ENCODE peak calls at places on chromosomes 16 and 17, in ten cellular contexts. X is ascending aorta, C is upper lobe of right lung, Y is tibial nerve, V is mammary epithelial cell, K is RWPE2, G is lower lobe of right lung, S is stomach, Q is transverse colon, M is IMR-90. B is an unnamed sample. For H3K27me3, the result is how much of the 10 kb centered on the place peaks cover.

GRCh38 chr17:41835800-41836549 is at the start of gene NT5C3B:
- DNase-seq in S (peak), C (peak), X (peak), Q (peak), Y (peak), M (no peak), V (peak), K (no peak), G (peak), B (peak)

GRCh38 chr16:49461517-49461951 is 87.9 kb downstream of the C16orf78 start:
- DNase-seq in Y (no peak), V (no peak), S (peak), M (no peak), Q (no peak), C (no peak), G (peak), K (no peak), X (peak), B (no peak)

GRCh38 chr17:55289978-55290377 is 25.2 kb downstream of the HLF start:
- DNase-seq in V (no peak), S (no peak), G (no peak), M (no peak), C (no peak), Q (no peak), K (no peak), Y (no peak), X (no peak), B (no peak)

GRCh38 chr17:909642-910323 is 69.8 kb downstream of the NXN start:
- DNase-seq in S (no peak), X (no peak), G (peak), Y (no peak), Q (no peak), K (no peak), M (no peak), V (no peak), C (no peak), B (no peak)

GRCh38 chr16:2194166-2194834 is 2.1 kb downstream of the CASKIN1 start:
- DNase-seq in C (no peak), S (no peak), M (peak), G (no peak), X (no peak), K (peak), Q (no peak), V (peak), Y (no peak), B (no peak)

GRCh38 chr17:31595666-31596381 is 204.3 kb downstream of the RAB11FIP4 start:
- DNase-seq in Q (no peak), Y (no peak), M (no peak), V (no peak), K (no peak), S (no peak), X (peak), C (peak), G (no peak), B (no peak)

GRCh38 chr17:68763551-68763950 is 162.4 kb upstream of the FAM20A start:
- DNase-seq in M (peak), X (no peak), K (no peak), V (peak), S (no peak), C (no peak), Q (no peak), Y (no peak), G (no peak), B (no peak)

GRCh38 chr16:2388875-2389433 is 40.3 kb upstream of the CCNF start:
- DNase-seq in C (no peak), Y (no peak), Q (peak), K (no peak), M (peak), G (no peak), S (peak), V (peak), X (peak), B (peak)

GRCh38 chr16:30948087-30948955 is 547 bp upstream of the ORAI3 start:
- DNase-seq in G (peak), Q (peak), S (peak), C (peak), K (peak), M (peak), Y (peak), X (peak), V (peak), B (peak)

GRCh38 chr17:77320501-77321256 is 179.9 kb downstream of the SEC14L1 start:
- DNase-seq in M (no peak), Q (peak), X (peak), G (no peak), S (no peak), V (peak), Y (no peak), C (peak), K (peak), B (no peak)

GRCh38 chr16:9042943-9043680 is 48.3 kb upstream of the HAPSTR1 start:
- DNase-seq in S (no peak), Y (no peak), G (no peak), K (no peak), X (no peak), M (peak), C (no peak), V (no peak), Q (no peak), B (no peak)

GRCh38 chr17:62857526-62857925 is 49.4 kb upstream of the MARCHF10 start:
- DNase-seq in M (no peak), G (no peak), Y (no peak), V (no peak), K (no peak), C (no peak), X (no peak), S (no peak), Q (no peak), B (no peak)

GRCh38 chr17:57442914-57443571 is 186.7 kb downstream of the MSI2 start:
- DNase-seq in M (no peak), Y (no peak), S (peak), K (no peak), G (no peak), V (peak), Q (peak), X (peak), C (no peak), B (peak)

GRCh38 chr16:50161950-50162349 is 8.8 kb downstream of the TENT4B start:
- DNase-seq in V (no peak), M (no peak), C (no peak), Y (no peak), K (no peak), G (no peak), Q (no peak), X (no peak), S (no peak), B (no peak)

GRCh38 chr17:1002771-1003555 is 6.0 kb downstream of the TIMM22 start:
- DNase-seq in M (peak), G (no peak), Q (no peak), K (no peak), S (no peak), X (peak), Y (no peak), V (no peak), C (no peak), B (no peak)

GRCh38 chr17:49997773-49998703 is 3.0 kb upstream of the DLX3 start:
- DNase-seq in K (no peak), Q (peak), M (peak), V (peak), G (peak), X (peak), Y (peak), S (peak), C (peak), B (peak)

GRCh38 chr17:7445011-7445927 is at the start of gene CHRNB1:
- DNase-seq in G (peak), C (peak), Y (no peak), X (peak), M (peak), V (no peak), K (no peak), S (peak), Q (peak), B (no peak)

GRCh38 chr16:19783363-19783762 is 65.3 kb downstream of the IQCK start:
- DNase-seq in M (no peak), C (no peak), S (no peak), Q (no peak), V (no peak), G (no peak), X (no peak), Y (no peak), K (no peak), B (no peak)

GRCh38 chr16:27088216-27088615 is 21.5 kb downstream of the C16orf82 start:
- DNase-seq in M (no peak), Y (no peak), Q (no peak), K (no peak), X (no peak), G (no peak), S (no peak), V (no peak), C (no peak), B (no peak)

GRCh38 chr16:84084570-84085270 is 32.0 kb downstream of the MBTPS1 start:
- DNase-seq in C (peak), S (peak), Q (peak), Y (no peak), K (no peak), G (peak), X (no peak), V (peak), M (peak), B (peak)

GRCh38 chr17:61943117-61943516 is 15.3 kb upstream of the INTS2 start:
- DNase-seq in M (no peak), Y (no peak), S (no peak), V (no peak), Q (no peak), C (no peak), X (no peak), G (no peak), K (no peak), B (no peak)

GRCh38 chr16:47143329-47143676 is 442 bp downstream of the NETO2 start:
- DNase-seq in Q (peak), M (peak), S (peak), V (peak), C (peak), K (peak), G (peak), Y (no peak), X (peak), B (peak)

GRCh38 chr17:49028271-49028670 is 31.1 kb downstream of the IGF2BP1 start:
- DNase-seq in X (no peak), Y (no peak), G (no peak), M (no peak), C (no peak), K (no peak), V (no peak), Q (no peak), S (no peak), B (no peak)

GRCh38 chr17:59783221-59784016 is 76.0 kb downstream of the VMP1 start:
- DNase-seq in X (no peak), V (peak), Q (no peak), S (no peak), M (peak), Y (no peak), G (no peak), K (no peak), C (no peak), B (no peak)

GRCh38 chr17:68576811-68577551 is 24.2 kb downstream of the FAM20A start:
- DNase-seq in M (peak), X (no peak), K (no peak), V (no peak), Q (no peak), S (no peak), G (no peak), C (no peak), Y (no peak), B (no peak)

GRCh38 chr17:82402865-82403264 is 15.3 kb upstream of the HEXD start:
- DNase-seq in S (no peak), Q (no peak), M (no peak), K (no peak), G (no peak), X (no peak), Y (no peak), C (no peak), V (no peak), B (no peak)

GRCh38 chr16:83915081-83915480 is 16.2 kb downstream of the MLYCD start:
- DNase-seq in Y (no peak), S (no peak), C (no peak), V (no peak), K (no peak), X (no peak), G (no peak), Q (no peak), M (no peak), B (no peak)

GRCh38 chr17:2965621-2966275 is 97.7 kb downstream of the OR1D5 start:
- DNase-seq in Q (no peak), Y (no peak), S (peak), V (peak), X (no peak), C (peak), K (no peak), M (peak), G (peak), B (peak)

GRCh38 chr16:27526169-27526568 is 23.5 kb downstream of the GTF3C1 start:
- DNase-seq in K (no peak), V (no peak), Y (no peak), X (no peak), Q (no peak), M (no peak), S (peak), C (no peak), G (no peak), B (no peak)

GRCh38 chr16:20676268-20676828 is 21.1 kb downstream of the ACSM1 start:
- DNase-seq in C (no peak), V (peak), Q (peak), G (no peak), Y (no peak), K (no peak), X (no peak), S (peak), M (no peak), B (peak)

GRCh38 chr16:2475413-2476344 is 752 bp downstream of the TBC1D24 start:
- DNase-seq in K (no peak), Q (peak), Y (no peak), C (peak), V (no peak), S (peak), G (no peak), X (no peak), M (no peak), B (no peak)

GRCh38 chr16:88718178-88718577 is 11.9 kb downstream of the CTU2 start:
- DNase-seq in G (no peak), K (no peak), S (no peak), V (no peak), C (no peak), Q (no peak), M (no peak), Y (no peak), X (no peak), B (no peak)

GRCh38 chr16:19130852-19131808 is 17.4 kb downstream of the ITPRIPL2 start:
- DNase-seq in S (no peak), K (no peak), Q (no peak), Y (no peak), X (no peak), G (peak), V (no peak), C (peak), M (peak), B (peak)

GRCh38 chr17:178292-179065 is 3.0 kb downstream of the DOC2B start:
- DNase-seq in K (no peak), X (no peak), G (no peak), S (no peak), Q (no peak), Y (no peak), V (no peak), C (no peak), M (no peak), B (no peak)

GRCh38 chr17:27977751-27978688 is 64.5 kb upstream of the NLK start:
- DNase-seq in G (no peak), K (no peak), C (no peak), S (no peak), X (no peak), Y (no peak), V (no peak), Q (no peak), M (peak), B (no peak)

GRCh38 chr17:82647593-82648164 is 565 bp downstream of the WDR45B start:
- DNase-seq in Y (no peak), X (peak), K (no peak), M (no peak), G (no peak), S (peak), C (peak), Q (peak), V (peak), B (no peak)

GRCh38 chr16:46932802-46933201 is 40.7 kb downstream of the DNAJA2 start:
- DNase-seq in G (no peak), M (no peak), K (no peak), C (no peak), Q (no peak), X (no peak), Y (no peak), S (peak), V (no peak), B (no peak)

GRCh38 chr17:76500074-76500744 is 1.0 kb downstream of the RHBDF2 start:
- DNase-seq in V (peak), G (peak), M (no peak), S (no peak), C (no peak), K (no peak), Y (no peak), Q (peak), X (no peak), B (no peak)

GRCh38 chr17:2087597-2088211 is 32.8 kb downstream of the HIC1 start:
- DNase-seq in V (no peak), K (no peak), Y (no peak), Q (peak), S (no peak), G (peak), M (peak), C (peak), X (peak), B (no peak)

GRCh38 chr16:57704011-57704904 is 9.7 kb downstream of the DRC7 start:
- DNase-seq in G (no peak), X (peak), Q (no peak), C (no peak), K (no peak), V (no peak), Y (no peak), M (no peak), S (no peak), B (no peak)

DNA sequence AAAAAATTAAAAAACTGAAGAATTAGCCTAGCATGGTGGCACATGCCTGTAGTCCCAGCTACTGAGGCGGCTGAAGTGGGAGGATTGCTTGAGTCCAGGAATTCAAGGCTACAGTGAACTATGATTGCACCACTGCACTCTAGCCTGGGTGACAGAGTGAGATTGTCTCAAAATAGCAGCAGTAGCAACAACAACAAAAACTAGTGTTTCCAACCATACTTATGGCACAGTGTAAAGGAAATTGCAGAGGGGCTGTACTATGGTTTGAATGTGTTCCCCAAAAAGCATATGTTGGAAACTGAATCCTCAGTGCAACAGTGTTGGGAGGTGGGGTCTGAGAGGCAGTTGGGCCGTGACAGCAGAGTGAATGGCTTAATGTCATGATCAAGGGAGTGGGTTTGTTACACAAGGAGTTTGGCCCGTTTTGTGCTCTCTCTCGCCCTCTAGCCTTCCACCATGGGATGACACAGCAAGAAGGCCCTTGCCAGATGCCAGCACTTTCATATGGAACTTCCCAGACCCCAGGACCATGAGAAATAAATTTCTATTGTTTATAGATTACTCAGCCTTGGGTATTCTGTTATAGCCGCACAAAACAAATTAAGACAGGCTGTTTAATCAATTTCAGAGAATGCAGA is 70.0 kb downstream of the PGS1 start:
- DNase-seq in K (no peak), C (no peak), Y (no peak), S (no peak), M (no peak), G (no peak), X (no peak), V (no peak), Q (no peak), B (no peak)
- TF ChIP-seq CTCF in K (no peak), C (peak), Y (no peak), S (no peak), M (no peak), G (peak), X (no peak), V (peak), Q (no peak), B (no peak)

DNA sequence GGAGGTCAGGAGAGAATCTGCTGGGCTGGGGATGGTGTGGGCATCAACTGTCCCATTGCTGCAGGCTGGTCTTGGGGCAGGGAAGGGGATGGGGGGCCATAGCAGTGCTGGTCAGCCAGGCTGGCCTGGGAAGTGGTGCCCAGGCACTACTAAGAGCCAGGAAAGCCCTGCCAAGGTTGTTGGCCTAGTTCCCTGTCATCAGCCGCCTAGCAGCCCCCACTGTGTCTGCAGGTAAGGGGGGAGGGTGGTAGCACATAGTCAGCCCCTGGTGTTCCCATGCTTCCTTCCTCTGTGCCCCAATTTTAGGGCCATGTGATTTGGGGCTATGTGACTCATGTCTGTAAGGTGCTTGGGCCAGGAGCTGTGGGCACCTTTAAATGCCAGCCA is 17.8 kb downstream of the GJD3 start:
- DNase-seq in Y (no peak), S (no peak), X (no peak), K (no peak), G (no peak), M (no peak), C (no peak), V (no peak), Q (no peak), B (no peak)
- H3K27ac ChIP-seq in Y (peak), S (peak), X (peak), K (peak), G (peak), M (peak), C (peak), V (no peak), Q (peak), B (peak)

DNA sequence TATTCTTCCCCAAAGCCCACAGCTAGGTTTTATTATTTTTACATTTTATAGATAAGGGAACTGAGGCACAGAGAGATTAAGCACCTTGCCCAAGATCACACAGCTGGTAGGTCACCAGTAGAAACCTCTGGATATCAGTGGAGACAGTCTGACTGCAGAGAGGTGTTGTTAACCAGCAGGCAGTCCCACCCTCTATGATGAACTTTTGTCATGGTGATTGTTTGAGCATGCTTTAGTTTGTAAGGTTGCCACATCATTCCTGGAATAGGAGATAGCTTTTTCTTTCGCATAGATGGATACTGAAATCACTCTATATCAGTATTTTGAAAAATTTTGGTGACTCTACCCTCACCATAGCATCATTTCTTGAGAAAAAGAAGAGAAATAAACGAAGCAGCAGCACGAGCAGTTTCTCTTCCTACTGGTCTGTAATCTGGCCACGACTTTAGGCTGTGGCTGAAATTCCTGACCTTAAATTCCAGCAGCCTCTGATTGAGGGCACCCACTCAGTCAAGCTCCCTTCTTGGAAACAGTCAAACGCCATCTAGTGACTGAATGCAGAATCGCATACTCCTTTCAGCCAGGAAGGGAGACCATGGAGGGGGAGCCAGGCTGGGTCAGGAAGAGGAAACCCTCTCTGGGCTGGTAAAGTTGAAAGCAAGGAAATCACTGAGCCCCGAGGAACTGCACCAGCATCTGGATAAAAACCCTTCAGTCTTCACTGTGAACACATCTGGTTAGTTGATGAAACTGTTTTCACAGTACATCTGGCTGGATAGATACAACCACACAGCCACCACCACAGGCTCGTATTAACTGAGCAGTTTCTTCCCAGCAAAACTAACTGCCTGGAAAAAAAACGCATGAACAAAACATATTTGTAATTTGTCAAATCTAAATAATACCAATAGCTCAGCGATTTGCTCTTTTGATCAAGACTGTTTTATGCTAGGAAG is 108.4 kb upstream of the XYLT1 start:
- DNase-seq in G (no peak), M (peak), V (peak), C (no peak), K (no peak), S (peak), Y (peak), X (peak), Q (peak), B (peak)
- H3K27me3 ChIP-seq in G (under half), M (under half), V (under half), C (under half), K (under half), S (under half), Y (under half), X (under half), Q (under half), B (under half)

DNA sequence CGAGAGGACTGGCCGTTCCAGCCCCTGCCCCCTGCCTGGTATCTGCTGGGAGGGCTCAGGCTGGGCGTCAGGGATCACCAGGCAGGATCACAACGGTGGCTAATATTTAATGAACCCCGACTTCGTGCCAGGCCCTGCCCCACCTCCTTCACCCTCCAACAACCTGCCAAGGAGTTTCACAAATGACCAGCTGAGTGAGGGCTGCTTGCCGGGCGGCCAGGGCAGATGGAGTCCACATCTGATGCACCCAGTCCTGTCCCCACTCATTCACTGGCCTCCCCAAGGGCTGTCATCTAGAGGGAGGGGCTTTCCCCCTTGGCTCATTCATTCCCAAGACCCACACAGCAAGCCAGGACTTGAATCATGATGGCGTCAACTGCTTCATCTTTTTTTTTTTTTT is 17.5 kb downstream of the UBALD1 start:
- DNase-seq in M (no peak), C (no peak), V (peak), K (no peak), X (no peak), Q (no peak), S (peak), G (no peak), Y (no peak), B (no peak)
- TF ChIP-seq CTCF in M (no peak), C (no peak), V (no peak), K (no peak), X (no peak), Q (no peak), S (no peak), G (no peak), Y (no peak), B (no peak)

B was measured in prostate gland.